ENCODE peak calls at places on chromosomes 2 and 18, in seven cellular contexts. One of them, this sample, is unnamed. For H3K4me1, the result is how much of the 10 kb centered on the place peaks cover.

GRCh38 chr2:144213797-144214196 is 306.1 kb downstream of the ZEB2 start:
- DNase-seq in tibial nerve: no peak
- DNase-seq in adrenal gland: no peak
- DNase-seq in esophagus squamous epithelium: no peak
- DNase-seq in stomach: no peak
- DNase-seq in A549: no peak
- DNase-seq in ovary: no peak
- DNase-seq in this sample: no peak

GRCh38 chr18:23063502-23063901 is 71.8 kb upstream of the CABLES1 start:
- DNase-seq in tibial nerve: no peak
- DNase-seq in adrenal gland: no peak
- DNase-seq in esophagus squamous epithelium: no peak
- DNase-seq in stomach: no peak
- DNase-seq in A549: no peak
- DNase-seq in ovary: no peak
- DNase-seq in this sample: no peak

GRCh38 chr2:156399950-156400703 is 36.1 kb upstream of the GPD2 start:
- DNase-seq in tibial nerve: peak
- DNase-seq in adrenal gland: peak
- DNase-seq in esophagus squamous epithelium: no peak
- DNase-seq in stomach: peak
- DNase-seq in A549: peak
- DNase-seq in ovary: peak
- DNase-seq in this sample: peak

GRCh38 chr18:31977270-31977872 is 34.4 kb upstream of the TRAPPC8 start:
- DNase-seq in tibial nerve: no peak
- DNase-seq in adrenal gland: peak
- DNase-seq in esophagus squamous epithelium: no peak
- DNase-seq in stomach: no peak
- DNase-seq in A549: peak
- DNase-seq in ovary: no peak
- DNase-seq in this sample: peak

GRCh38 chr2:134261398-134262131 is 7.7 kb downstream of the MGAT5 start:
- DNase-seq in tibial nerve: no peak
- DNase-seq in adrenal gland: no peak
- DNase-seq in esophagus squamous epithelium: no peak
- DNase-seq in stomach: no peak
- DNase-seq in A549: no peak
- DNase-seq in ovary: no peak
- DNase-seq in this sample: no peak

GRCh38 chr18:77081387-77081773 is 51.2 kb downstream of the MBP start:
- DNase-seq in tibial nerve: no peak
- DNase-seq in adrenal gland: no peak
- DNase-seq in esophagus squamous epithelium: no peak
- DNase-seq in stomach: no peak
- DNase-seq in A549: no peak
- DNase-seq in ovary: no peak
- DNase-seq in this sample: no peak

GRCh38 chr2:168025487-168026203 is 221.8 kb downstream of the STK39 start:
- DNase-seq in tibial nerve: no peak
- DNase-seq in adrenal gland: no peak
- DNase-seq in esophagus squamous epithelium: no peak
- DNase-seq in stomach: no peak
- DNase-seq in A549: no peak
- DNase-seq in ovary: no peak
- DNase-seq in this sample: no peak

GRCh38 chr2:125364181-125364806 is 1291.7 kb upstream of the GYPC start:
- DNase-seq in tibial nerve: no peak
- DNase-seq in adrenal gland: no peak
- DNase-seq in esophagus squamous epithelium: no peak
- DNase-seq in stomach: no peak
- DNase-seq in A549: no peak
- DNase-seq in ovary: no peak
- DNase-seq in this sample: no peak

GRCh38 chr18:52694804-52695203 is 354.8 kb downstream of the DCC start:
- DNase-seq in tibial nerve: no peak
- DNase-seq in adrenal gland: no peak
- DNase-seq in esophagus squamous epithelium: no peak
- DNase-seq in stomach: no peak
- DNase-seq in A549: peak
- DNase-seq in ovary: no peak
- DNase-seq in this sample: no peak

GRCh38 chr18:58044370-58045264 is 591 bp downstream of the NEDD4L start:
- DNase-seq in tibial nerve: peak
- DNase-seq in adrenal gland: peak
- DNase-seq in esophagus squamous epithelium: peak
- DNase-seq in stomach: peak
- DNase-seq in A549: peak
- DNase-seq in ovary: peak
- DNase-seq in this sample: peak

GRCh38 chr18:62982600-62983251 is 267.4 kb downstream of the PHLPP1 start:
- DNase-seq in tibial nerve: peak
- DNase-seq in adrenal gland: peak
- DNase-seq in esophagus squamous epithelium: no peak
- DNase-seq in stomach: peak
- DNase-seq in A549: peak
- DNase-seq in ovary: peak
- DNase-seq in this sample: peak

GRCh38 chr2:143397886-143398614 is 268.8 kb downstream of the ARHGAP15 start:
- DNase-seq in tibial nerve: no peak
- DNase-seq in adrenal gland: no peak
- DNase-seq in esophagus squamous epithelium: no peak
- DNase-seq in stomach: no peak
- DNase-seq in A549: no peak
- DNase-seq in ovary: no peak
- DNase-seq in this sample: no peak

GRCh38 chr18:58175122-58175687 is 131.2 kb downstream of the NEDD4L start:
- DNase-seq in tibial nerve: no peak
- DNase-seq in adrenal gland: no peak
- DNase-seq in esophagus squamous epithelium: no peak
- DNase-seq in stomach: no peak
- DNase-seq in A549: no peak
- DNase-seq in ovary: no peak
- DNase-seq in this sample: no peak

GRCh38 chr2:235347691-235348090 is 146.2 kb upstream of the AGAP1 start:
- DNase-seq in tibial nerve: no peak
- DNase-seq in adrenal gland: peak
- DNase-seq in esophagus squamous epithelium: no peak
- DNase-seq in stomach: no peak
- DNase-seq in A549: peak
- DNase-seq in ovary: no peak
- DNase-seq in this sample: no peak

GRCh38 chr2:121283670-121284245 is 1.2 kb downstream of the TFCP2L1 start:
- DNase-seq in tibial nerve: no peak
- DNase-seq in adrenal gland: no peak
- DNase-seq in esophagus squamous epithelium: no peak
- DNase-seq in stomach: no peak
- DNase-seq in A549: no peak
- DNase-seq in ovary: no peak
- DNase-seq in this sample: no peak

GRCh38 chr18:6363216-6363615 is 51.5 kb downstream of the L3MBTL4 start:
- DNase-seq in tibial nerve: no peak
- DNase-seq in adrenal gland: no peak
- DNase-seq in esophagus squamous epithelium: no peak
- DNase-seq in stomach: no peak
- DNase-seq in A549: no peak
- DNase-seq in ovary: no peak
- DNase-seq in this sample: no peak

GRCh38 chr18:79962311-79962710 is 2.1 kb upstream of the HSBP1L1 start:
- DNase-seq in tibial nerve: no peak
- DNase-seq in adrenal gland: no peak
- DNase-seq in esophagus squamous epithelium: no peak
- DNase-seq in stomach: no peak
- DNase-seq in A549: no peak
- DNase-seq in ovary: no peak
- DNase-seq in this sample: no peak

GRCh38 chr2:27921424-27921823 is 30.9 kb downstream of the BABAM2 start:
- DNase-seq in tibial nerve: no peak
- DNase-seq in adrenal gland: no peak
- DNase-seq in esophagus squamous epithelium: no peak
- DNase-seq in stomach: no peak
- DNase-seq in A549: no peak
- DNase-seq in ovary: no peak
- DNase-seq in this sample: no peak

GRCh38 chr18:377088-377487 is 109.2 kb upstream of the THOC1 start:
- DNase-seq in tibial nerve: no peak
- DNase-seq in adrenal gland: no peak
- DNase-seq in esophagus squamous epithelium: no peak
- DNase-seq in stomach: no peak
- DNase-seq in A549: no peak
- DNase-seq in ovary: no peak
- DNase-seq in this sample: no peak

GRCh38 chr2:20415511-20415918 is 31.4 kb upstream of the RHOB start:
- DNase-seq in tibial nerve: no peak
- DNase-seq in adrenal gland: no peak
- DNase-seq in esophagus squamous epithelium: no peak
- DNase-seq in stomach: no peak
- DNase-seq in A549: peak
- DNase-seq in ovary: no peak
- DNase-seq in this sample: no peak

GRCh38 chr2:114442545-114442944 is at the start of gene DPP10:
- DNase-seq in tibial nerve: no peak
- DNase-seq in adrenal gland: peak
- DNase-seq in esophagus squamous epithelium: no peak
- DNase-seq in stomach: no peak
- DNase-seq in A549: peak
- DNase-seq in ovary: no peak
- DNase-seq in this sample: peak

GRCh38 chr18:62017618-62018017 is 124.8 kb upstream of the RNF152 start:
- DNase-seq in tibial nerve: no peak
- DNase-seq in adrenal gland: no peak
- DNase-seq in esophagus squamous epithelium: no peak
- DNase-seq in stomach: no peak
- DNase-seq in A549: no peak
- DNase-seq in ovary: peak
- DNase-seq in this sample: no peak

GRCh38 chr2:227416669-227417068 is 28.9 kb upstream of the SCYGR1 start:
- DNase-seq in tibial nerve: no peak
- DNase-seq in adrenal gland: no peak
- DNase-seq in esophagus squamous epithelium: no peak
- DNase-seq in stomach: no peak
- DNase-seq in A549: no peak
- DNase-seq in ovary: no peak
- DNase-seq in this sample: no peak

GRCh38 chr2:69773201-69773600 is 31.3 kb downstream of the ANXA4 start:
- DNase-seq in tibial nerve: no peak
- DNase-seq in adrenal gland: no peak
- DNase-seq in esophagus squamous epithelium: no peak
- DNase-seq in stomach: no peak
- DNase-seq in A549: no peak
- DNase-seq in ovary: no peak
- DNase-seq in this sample: no peak

GRCh38 chr18:9022397-9023170 is 79.9 kb upstream of the NDUFV2 start:
- DNase-seq in tibial nerve: no peak
- DNase-seq in adrenal gland: no peak
- DNase-seq in esophagus squamous epithelium: no peak
- DNase-seq in stomach: no peak
- DNase-seq in A549: no peak
- DNase-seq in ovary: no peak
- DNase-seq in this sample: no peak

GRCh38 chr2:122660786-122661634 is 905.6 kb downstream of the TSN start:
- DNase-seq in tibial nerve: no peak
- DNase-seq in adrenal gland: no peak
- DNase-seq in esophagus squamous epithelium: no peak
- DNase-seq in stomach: no peak
- DNase-seq in A549: no peak
- DNase-seq in ovary: no peak
- DNase-seq in this sample: no peak
- H3K4me3 ChIP-seq in tibial nerve: no peak
- H3K4me3 ChIP-seq in adrenal gland: no peak
- H3K4me3 ChIP-seq in esophagus squamous epithelium: no peak
- H3K4me3 ChIP-seq in stomach: no peak
- H3K4me3 ChIP-seq in A549: no peak
- H3K4me3 ChIP-seq in ovary: no peak
- H3K4me3 ChIP-seq in this sample: no peak

DNA sequence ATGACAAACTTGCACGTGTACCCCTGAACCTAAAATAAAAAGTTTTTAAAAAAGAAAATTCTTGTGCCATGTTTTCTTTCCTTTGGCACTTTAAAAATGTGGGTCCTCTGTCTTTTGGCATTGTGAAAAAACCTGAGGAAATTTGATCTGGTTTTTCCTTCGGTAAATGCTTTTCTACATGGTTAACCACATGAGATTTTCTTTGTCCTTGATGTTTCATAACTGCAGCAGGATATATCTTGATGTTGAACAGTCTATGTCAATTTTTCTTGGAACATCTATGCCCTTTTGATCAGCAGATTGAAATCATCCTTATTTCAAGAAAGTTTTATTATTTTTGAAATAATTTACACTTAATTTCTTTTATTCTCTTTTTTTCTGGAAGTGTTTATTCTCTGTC is 109.1 kb downstream of the TMEM17 start:
- DNase-seq in tibial nerve: no peak
- DNase-seq in adrenal gland: no peak
- DNase-seq in esophagus squamous epithelium: no peak
- DNase-seq in stomach: no peak
- DNase-seq in A549: no peak
- DNase-seq in ovary: no peak
- DNase-seq in this sample: no peak
- TF ChIP-seq POLR2A in tibial nerve: no peak
- TF ChIP-seq POLR2A in adrenal gland: no peak
- TF ChIP-seq POLR2A in esophagus squamous epithelium: no peak
- TF ChIP-seq POLR2A in stomach: no peak
- TF ChIP-seq POLR2A in A549: no peak
- TF ChIP-seq POLR2A in ovary: no peak
- TF ChIP-seq POLR2A in this sample: no peak

GRCh38 chr2:205800804-205801203 is 118.5 kb downstream of the NRP2 start:
- DNase-seq in tibial nerve: no peak
- DNase-seq in adrenal gland: no peak
- DNase-seq in esophagus squamous epithelium: no peak
- DNase-seq in stomach: peak
- DNase-seq in A549: peak
- DNase-seq in ovary: peak
- DNase-seq in this sample: peak
- H3K4me1 ChIP-seq in tibial nerve: under half
- H3K4me1 ChIP-seq in adrenal gland: under half
- H3K4me1 ChIP-seq in esophagus squamous epithelium: under half
- H3K4me1 ChIP-seq in stomach: under half
- H3K4me1 ChIP-seq in A549: under half
- H3K4me1 ChIP-seq in ovary: under half
- H3K4me1 ChIP-seq in this sample: under half

GRCh38 chr2:218002792-218003191 is at the start of gene TNS1:
- DNase-seq in tibial nerve: no peak
- DNase-seq in adrenal gland: peak
- DNase-seq in esophagus squamous epithelium: no peak
- DNase-seq in stomach: no peak
- DNase-seq in A549: no peak
- DNase-seq in ovary: peak
- DNase-seq in this sample: peak
- H3K4me3 ChIP-seq in tibial nerve: peak
- H3K4me3 ChIP-seq in adrenal gland: peak
- H3K4me3 ChIP-seq in esophagus squamous epithelium: peak
- H3K4me3 ChIP-seq in stomach: peak
- H3K4me3 ChIP-seq in A549: no peak
- H3K4me3 ChIP-seq in ovary: peak
- H3K4me3 ChIP-seq in this sample: peak

GRCh38 chr2:71129891-71130324 is at the start of gene MCEE:
- DNase-seq in tibial nerve: peak
- DNase-seq in adrenal gland: peak
- DNase-seq in esophagus squamous epithelium: peak
- DNase-seq in stomach: peak
- DNase-seq in A549: peak
- DNase-seq in ovary: peak
- DNase-seq in this sample: peak
- TF ChIP-seq POLR2A in tibial nerve: no peak
- TF ChIP-seq POLR2A in adrenal gland: peak
- TF ChIP-seq POLR2A in esophagus squamous epithelium: peak
- TF ChIP-seq POLR2A in stomach: no peak
- TF ChIP-seq POLR2A in A549: peak
- TF ChIP-seq POLR2A in ovary: peak
- TF ChIP-seq POLR2A in this sample: peak

GRCh38 chr2:136257893-136258292 is 139.9 kb upstream of the CXCR4 start:
- DNase-seq in tibial nerve: no peak
- DNase-seq in adrenal gland: no peak
- DNase-seq in esophagus squamous epithelium: no peak
- DNase-seq in stomach: no peak
- DNase-seq in A549: no peak
- DNase-seq in ovary: no peak
- DNase-seq in this sample: no peak
- H3K4me1 ChIP-seq in tibial nerve: under half
- H3K4me1 ChIP-seq in adrenal gland: under half
- H3K4me1 ChIP-seq in esophagus squamous epithelium: under half
- H3K4me1 ChIP-seq in stomach: under half
- H3K4me1 ChIP-seq in A549: under half
- H3K4me1 ChIP-seq in ovary: under half
- H3K4me1 ChIP-seq in this sample: under half

This sample was measured in body of pancreas.